ENCODE peak calls at places on chromosomes 12 and 14, in eight cellular contexts. D, A, L, N, E, P, O and V are unnamed samples.
A peak's percentile ranks its signal among the peaks of the same experiment; 100 is the strongest.

GRCh38 chr12:93832126-93832525 is 155.0 kb downstream of the CRADD start:
- DNase-seq in D (no peak), A (no peak), L (no peak), N (no peak), E (no peak), P (no peak), O (peak; percentile 53), V (no peak)

GRCh38 chr12:56723889-56724659 is 1.0 kb downstream of the NACA start:
- DNase-seq in D (peak; percentile 75), A (no peak), L (peak; percentile 95), N (peak; percentile 78), E (no peak), P (peak; percentile 34), O (peak; percentile 87), V (peak; percentile 86)

GRCh38 chr12:52926596-52927241 is 21.8 kb upstream of the KRT8 start:
- DNase-seq in D (no peak), A (no peak), L (no peak), N (no peak), E (no peak), P (no peak), O (no peak), V (no peak)

GRCh38 chr12:103877934-103878510 is 37.0 kb upstream of the NT5DC3 start:
- DNase-seq in D (peak; percentile 68), A (peak; percentile 22), L (peak; percentile 83), N (peak; percentile 36), E (peak; percentile 78), P (peak; percentile 27), O (peak; percentile 62), V (peak; percentile 76)

GRCh38 chr14:75877292-75877691 is 104.5 kb downstream of the TGFB3 start:
- DNase-seq in D (no peak), A (no peak), L (peak; percentile 96), N (no peak), E (no peak), P (peak; percentile 82), O (peak; percentile 86), V (peak; percentile 63)

GRCh38 chr14:88168498-88169165 is 154.4 kb downstream of the KCNK10 start:
- DNase-seq in D (no peak), A (peak; percentile 29), L (peak; percentile 45), N (no peak), E (no peak), P (no peak), O (peak; percentile 25), V (peak; percentile 29)

GRCh38 chr14:102927878-102928411 is 5.5 kb downstream of the AMN start:
- DNase-seq in D (no peak), A (no peak), L (peak; percentile 22), N (no peak), E (no peak), P (no peak), O (no peak), V (no peak)

GRCh38 chr12:2374092-2374740 is 321.4 kb downstream of the CACNA1C start:
- DNase-seq in D (no peak), A (no peak), L (no peak), N (no peak), E (no peak), P (no peak), O (peak; percentile 74), V (no peak)

GRCh38 chr12:89694542-89694941 is 14.1 kb downstream of the ATP2B1 start:
- DNase-seq in D (no peak), A (no peak), L (no peak), N (no peak), E (no peak), P (no peak), O (no peak), V (no peak)

GRCh38 chr12:120007272-120007671 is 18.2 kb downstream of the BICDL1 start:
- DNase-seq in D (no peak), A (no peak), L (no peak), N (no peak), E (no peak), P (no peak), O (no peak), V (no peak)